ENCODE peak calls at places on chromosomes 5 and 9, in five cellular contexts. T is fibroblast of lung, H is K562, Y is RWPE1, X is left lung. Q is an unnamed sample.

GRCh38 chr5:112917453-112918005 is 4.5 kb downstream of the REEP5 start:
- DNase-seq in H (peak; percentile 35), T (peak; percentile 17), Y (no peak), X (no peak), Q (no peak)

GRCh38 chr5:59588922-59589321 is 304.6 kb downstream of the PDE4D start:
- DNase-seq in Y (peak; percentile 28), H (no peak), T (peak; percentile 83), X (no peak), Q (no peak)

GRCh38 chr5:80204808-80205614 is 50.8 kb downstream of the SERINC5 start:
- DNase-seq in T (peak; percentile 74), X (no peak), Y (no peak), H (peak; percentile 66), Q (no peak)

GRCh38 chr9:130311019-130311773 is 45.6 kb downstream of the HMCN2 start:
- DNase-seq in T (no peak), H (no peak), X (no peak), Y (no peak), Q (no peak)

GRCh38 chr9:20692554-20692953 is 8.5 kb downstream of the FOCAD start:
- DNase-seq in T (peak; percentile 36), Y (no peak), X (no peak), H (peak; percentile 15), Q (no peak)

GRCh38 chr5:59035681-59036080 is 452.8 kb downstream of the RAB3C start:
- DNase-seq in H (no peak), T (no peak), Y (no peak), X (no peak), Q (no peak)

GRCh38 chr5:44246986-44247385 is 142.2 kb downstream of the FGF10 start:
- DNase-seq in H (no peak), Y (no peak), X (no peak), T (peak; percentile 14), Q (no peak)

GRCh38 chr9:87375397-87376073 is 122.1 kb upstream of the DAPK1 start:
- DNase-seq in Y (peak; percentile 28), T (peak; percentile 70), X (no peak), H (no peak), Q (no peak)

GRCh38 chr9:104342552-104342951 is 161.5 kb upstream of the OR13F1 start:
- DNase-seq in Y (no peak), H (no peak), T (no peak), X (no peak), Q (no peak)
- H3K27ac ChIP-seq in Y (no peak overlapping the region), H (no peak overlapping the region), T (no peak overlapping the region), X (no peak overlapping the region), Q (no peak overlapping the region)

DNA sequence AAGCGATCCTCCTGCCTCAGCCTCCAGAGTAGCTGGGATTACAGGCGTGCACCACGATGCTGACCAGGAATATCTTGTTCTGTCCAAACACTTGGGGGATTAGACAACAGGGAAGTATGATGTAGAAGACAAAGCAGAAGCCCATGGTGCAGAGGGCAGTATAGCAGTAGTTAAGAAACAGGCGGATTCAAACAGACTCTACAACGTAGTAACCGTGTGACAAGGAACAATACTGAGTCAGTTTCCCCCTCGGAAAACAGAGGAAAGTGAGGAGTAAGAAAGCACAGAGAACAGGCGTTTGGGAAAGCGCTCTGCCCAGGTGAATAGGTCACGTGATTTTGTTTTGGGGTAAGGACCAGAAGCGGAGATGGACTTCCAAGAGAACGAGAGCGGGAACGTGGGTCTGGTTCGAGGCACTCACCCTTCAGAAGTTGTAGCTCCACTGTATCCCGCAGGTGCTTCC is 337 bp downstream of the TRUB2 start:
- DNase-seq in T (no peak), H (no peak), Y (no peak), X (no peak), Q (no peak)
- H3K27ac ChIP-seq in T (peak overlapping the region; percentile 21), H (peak overlapping the region; percentile 94), Y (peak overlapping the region; percentile 93), X (peak overlapping the region; percentile 90), Q (peak overlapping the region; percentile 94)

GRCh38 chr5:139680368-139681111 is 32.4 kb downstream of the CXXC5 start:
- DNase-seq in H (no peak), X (no peak), Y (no peak), T (no peak), Q (peak; percentile 39)
- H3K27ac ChIP-seq in H (no peak overlapping the region), X (no peak overlapping the region), Y (no peak overlapping the region), T (no peak overlapping the region), Q (peak overlapping the region; percentile 99)

GRCh38 chr5:151459680-151460079 is 12.3 kb downstream of the SLC36A1 start:
- DNase-seq in T (peak; percentile 32), Y (no peak), X (no peak), H (no peak), Q (no peak)

GRCh38 chr5:151454889-151455288 is 7.5 kb downstream of the SLC36A1 start:
- DNase-seq in X (no peak), Y (no peak), T (no peak), H (no peak), Q (no peak)

GRCh38 chr5:151456321-151456940 is 9.0 kb downstream of the SLC36A1 start:
- DNase-seq in T (no peak), H (no peak), X (no peak), Y (no peak), Q (no peak)

GRCh38 chr5:151461312-151461711 is 13.9 kb downstream of the SLC36A1 start:
- DNase-seq in Y (no peak), T (no peak), H (no peak), X (no peak), Q (no peak)

DNA sequence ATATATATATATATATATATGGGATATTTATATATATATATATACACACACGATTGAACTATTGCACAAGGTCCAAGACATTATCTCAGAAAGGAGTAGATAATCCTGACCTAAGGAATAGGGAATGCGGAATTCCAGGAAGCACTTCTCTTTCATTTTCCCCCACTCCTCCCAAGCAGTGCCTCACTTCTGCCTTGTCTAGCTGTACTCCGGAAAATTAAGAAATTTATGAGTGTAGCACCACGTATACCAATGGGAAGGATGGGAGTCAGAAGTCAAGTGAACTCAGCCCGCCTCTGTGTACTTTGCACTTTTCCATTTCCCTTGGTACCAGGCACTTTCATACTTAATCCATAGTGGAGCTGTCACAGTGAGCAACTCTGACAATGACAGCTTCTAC is 10.9 kb downstream of the SLC36A1 start:
- DNase-seq in T (no peak), Y (no peak), X (no peak), H (no peak), Q (no peak)
- H3K27ac ChIP-seq in T (no peak overlapping the region), Y (no peak overlapping the region), X (no peak overlapping the region), H (no peak overlapping the region), Q (no peak overlapping the region)

Q was measured in dorsolateral prefrontal cortex.